ENCODE peak calls at places on chromosomes 1 and 21, in six cellular contexts. R is uterus, P is heart left ventricle, S is heart right ventricle, I is transverse colon, Q is neural progenitor cell. E is an unnamed sample. For H3K9me3, the result is how much of the 10 kb centered on the place peaks cover.

GRCh38 chr1:152036316-152037216 is at the start of gene S100A11:
- DNase-seq in R (peak), P (peak), S (peak), Q (peak), I (peak), E (no peak)

GRCh38 chr1:20981903-20982695 is 194.6 kb downstream of the EIF4G3 start:
- DNase-seq in P (no peak), I (no peak), S (no peak), R (no peak), Q (no peak), E (no peak)

GRCh38 chr1:30822966-30823581 is 65.5 kb upstream of the LAPTM5 start:
- DNase-seq in S (no peak), P (no peak), I (no peak), R (no peak), Q (no peak), E (no peak)

GRCh38 chr1:45478129-45478802 is 12.7 kb downstream of the TESK2 start:
- DNase-seq in I (no peak), S (no peak), P (no peak), Q (no peak), R (no peak), E (no peak)

GRCh38 chr21:45854702-45855247 is 126.8 kb upstream of the COL6A1 start:
- DNase-seq in Q (peak), S (no peak), P (peak), R (no peak), I (no peak), E (no peak)

GRCh38 chr1:16156848-16157495 is 1.1 kb upstream of the EPHA2 start:
- DNase-seq in I (no peak), P (no peak), Q (no peak), R (no peak), S (no peak), E (no peak)

GRCh38 chr1:43563779-43564616 is 33.3 kb downstream of the PTPRF start:
- DNase-seq in I (no peak), R (peak), P (no peak), S (no peak), Q (no peak), E (no peak)

GRCh38 chr1:94240822-94241221 is 3.4 kb upstream of the ARHGAP29 start:
- DNase-seq in R (no peak), S (no peak), I (no peak), Q (peak), P (no peak), E (no peak)

GRCh38 chr1:240091614-240092300 is at the start of gene FMN2:
- DNase-seq in P (peak), Q (peak), R (no peak), I (peak), S (no peak), E (no peak)

GRCh38 chr21:25572895-25573310 is 34.4 kb downstream of the MRPL39 start:
- DNase-seq in Q (no peak), R (no peak), S (no peak), I (no peak), P (no peak), E (no peak)

GRCh38 chr1:59150537-59151386 is 146.1 kb upstream of the FGGY start:
- DNase-seq in S (peak), R (peak), P (peak), Q (no peak), I (peak), E (no peak)

GRCh38 chr1:94462606-94463005 is 44.4 kb downstream of the ABCD3 start:
- DNase-seq in I (no peak), R (no peak), Q (no peak), P (no peak), S (no peak), E (no peak)

GRCh38 chr1:186722711-186723309 is 42.6 kb upstream of the PTGS2 start:
- DNase-seq in S (no peak), P (no peak), I (no peak), Q (peak), R (no peak), E (no peak)

GRCh38 chr1:217562229-217562878 is 68.5 kb downstream of the GPATCH2 start:
- DNase-seq in R (no peak), S (no peak), Q (no peak), I (no peak), P (no peak), E (no peak)

GRCh38 chr1:30700528-30701265 is 22.7 kb downstream of the MATN1 start:
- DNase-seq in Q (no peak), P (no peak), R (peak), I (peak), S (no peak), E (no peak)

GRCh38 chr1:53409695-53410094 is 49.5 kb upstream of the DMRTB1 start:
- DNase-seq in S (no peak), P (no peak), R (no peak), Q (no peak), I (no peak), E (no peak)

GRCh38 chr1:183812686-183813569 is 8.0 kb downstream of the RGL1 start:
- DNase-seq in Q (peak), I (no peak), P (no peak), S (no peak), R (no peak), E (no peak)

GRCh38 chr1:171881466-171881865 is 40.2 kb downstream of the DNM3 start:
- DNase-seq in Q (no peak), I (peak), P (no peak), R (no peak), S (no peak), E (no peak)

GRCh38 chr21:45373991-45374816 is 30.8 kb upstream of the COL18A1 start:
- DNase-seq in P (no peak), S (peak), I (no peak), R (peak), Q (no peak), E (no peak)

GRCh38 chr1:207833956-207834660 is 76.8 kb downstream of the CD34 start:
- DNase-seq in S (no peak), R (no peak), Q (no peak), P (no peak), I (no peak), E (no peak)

GRCh38 chr21:38837806-38838461 is 32.2 kb downstream of the ETS2 start:
- DNase-seq in Q (no peak), S (no peak), P (no peak), R (no peak), I (no peak), E (no peak)
- H3K9me3 ChIP-seq in Q (under half), S (under half), P (under half), R (under half), I (under half), E (under half)

GRCh38 chr1:6419397-6419802 is 319 bp downstream of the HES2 start:
- DNase-seq in S (no peak), P (no peak), R (no peak), I (no peak), Q (peak), E (no peak)

GRCh38 chr1:6418668-6419396 is 887 bp downstream of the HES2 start:
- DNase-seq in R (no peak), Q (peak), P (no peak), I (peak), S (no peak), E (no peak)

GRCh38 chr1:6421266-6421665 is 1.5 kb upstream of the HES2 start:
- DNase-seq in I (no peak), R (no peak), S (no peak), Q (peak), P (no peak), E (no peak)

GRCh38 chr1:6419803-6420593 is at the start of gene HES2:
- DNase-seq in P (no peak), I (peak), Q (peak), S (no peak), R (no peak), E (no peak)

DNA sequence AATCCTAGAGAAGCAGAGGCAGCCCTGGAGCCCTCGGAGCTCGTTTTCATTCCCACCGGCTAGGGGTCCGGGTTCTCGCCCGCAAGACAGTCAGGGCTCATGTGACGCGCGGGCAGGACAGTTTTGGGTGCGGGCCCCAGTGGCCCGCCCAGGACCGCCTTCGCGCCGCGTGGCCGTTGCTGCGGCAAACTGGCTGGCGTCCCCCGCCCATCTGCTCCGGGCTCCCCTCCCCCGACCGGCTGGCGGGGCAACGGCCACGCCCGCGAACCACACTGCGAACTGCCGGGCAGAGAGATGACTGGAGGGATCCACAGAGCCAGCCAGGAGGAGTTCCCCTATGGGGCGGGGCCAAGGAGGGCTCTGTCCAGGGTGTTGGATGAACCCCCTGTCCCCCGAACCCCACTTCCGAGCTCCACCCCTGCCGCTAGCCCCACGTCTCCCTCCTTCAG is 899 bp upstream of the HES2 start:
- DNase-seq in S (no peak), R (no peak), I (peak), P (no peak), Q (peak), E (no peak)
- H3K4me3 ChIP-seq in S (peak), R (no peak), I (no peak), P (peak), Q (peak), E (peak)

DNA sequence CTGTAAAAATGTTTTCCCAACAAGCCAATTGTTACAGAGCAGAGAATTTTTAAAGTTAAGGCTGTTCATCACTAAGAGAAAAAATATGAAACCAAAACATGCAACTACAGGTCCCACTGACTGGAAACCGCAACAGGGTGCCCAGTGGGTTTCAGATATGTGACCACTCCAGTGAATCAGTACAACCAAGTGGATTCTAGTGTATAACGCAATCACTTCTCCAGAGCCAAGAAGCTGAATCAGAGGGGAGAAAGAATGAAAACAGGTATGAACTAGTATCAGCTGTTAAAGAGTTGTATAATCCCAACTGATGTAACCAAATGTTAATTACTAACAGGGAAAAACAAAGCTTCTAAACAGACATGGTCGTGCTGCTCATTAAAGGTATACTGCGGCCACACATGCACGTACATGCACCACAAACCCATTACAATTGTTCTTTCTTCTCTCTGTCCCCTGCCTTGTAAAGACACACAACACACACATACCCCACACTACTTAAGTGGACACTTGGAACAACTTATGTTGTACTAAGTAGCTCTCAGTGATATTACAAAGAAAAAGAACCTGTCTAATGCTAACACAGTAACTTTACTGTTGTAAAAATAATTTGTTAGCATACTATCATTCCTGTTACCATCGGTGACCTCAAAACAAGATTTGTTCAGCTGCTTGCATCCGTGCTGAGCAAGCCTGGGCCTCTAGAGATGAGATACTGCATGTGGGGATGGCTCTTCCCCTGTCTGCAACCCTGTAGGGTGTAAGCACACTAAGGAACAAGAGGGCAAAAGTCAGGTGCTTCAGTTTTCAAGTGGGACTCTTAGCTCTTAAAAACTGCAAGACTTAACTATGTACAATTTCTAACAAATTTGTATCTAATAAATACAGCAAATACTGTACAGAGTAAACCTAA is 74.2 kb downstream of the PTPN14 start:
- DNase-seq in Q (no peak), I (no peak), P (no peak), R (no peak), S (no peak), E (no peak)
- H3K27ac ChIP-seq in Q (no peak), I (no peak), P (no peak), R (no peak), S (no peak), E (no peak)

GRCh38 chr1:49424782-49425181 is 599.0 kb downstream of the AGBL4 start:
- DNase-seq in S (no peak), Q (no peak), R (no peak), P (no peak), I (no peak), E (peak)
- H3K9me3 ChIP-seq in S (under half), Q (under half), R (under half), P (under half), I (under half), E (under half)

DNA sequence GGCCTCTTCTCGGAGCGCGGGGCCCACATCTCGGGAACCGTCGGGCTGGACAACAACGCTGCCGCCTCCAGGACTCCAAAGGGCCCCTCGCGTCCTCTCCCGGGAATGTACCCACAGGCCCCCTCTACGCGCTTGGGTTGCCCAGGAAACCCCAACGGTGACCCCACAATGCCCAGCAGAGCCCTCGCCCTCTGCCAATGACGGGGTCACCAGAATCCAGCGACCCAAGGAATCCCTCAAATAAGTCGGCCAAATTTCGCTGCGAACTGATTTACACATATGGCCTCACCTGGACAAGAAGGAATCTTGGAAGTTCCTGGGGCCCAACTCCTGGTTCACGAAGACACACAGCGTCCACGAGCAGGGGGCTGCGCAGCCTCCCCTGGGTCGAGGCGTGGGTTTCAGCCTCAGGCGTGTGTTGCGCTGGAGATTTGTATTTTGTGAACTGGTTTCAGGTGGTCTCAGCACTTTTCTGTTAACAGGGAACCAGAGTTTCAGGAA is 78.1 kb downstream of the DESI2 start:
- DNase-seq in Q (no peak), R (no peak), P (no peak), S (no peak), I (no peak), E (no peak)
- H3K4me3 ChIP-seq in Q (peak), R (peak), P (peak), S (peak), I (peak), E (no peak)

GRCh38 chr21:43331111-43331961 is 95.6 kb downstream of the SIK1 start:
- DNase-seq in P (no peak), S (no peak), Q (no peak), I (no peak), R (no peak), E (no peak)
- H3K27ac ChIP-seq in P (no peak), S (no peak), Q (no peak), I (no peak), R (no peak), E (no peak)

GRCh38 chr21:9741343-9741742 is 780.0 kb upstream of the TPTE start:
- DNase-seq in P (no peak), I (no peak), S (no peak), Q (no peak), R (no peak), E (no peak)

GRCh38 chr21:9739240-9739639 is 782.1 kb upstream of the TPTE start:
- DNase-seq in I (no peak), S (no peak), P (no peak), R (no peak), Q (no peak), E (no peak)

GRCh38 chr21:9735421-9735961 is 785.9 kb upstream of the TPTE start:
- DNase-seq in R (no peak), Q (no peak), I (no peak), S (no peak), P (no peak), E (no peak)

GRCh38 chr21:9738527-9738926 is 782.9 kb upstream of the TPTE start:
- DNase-seq in Q (no peak), S (no peak), R (no peak), P (no peak), I (no peak), E (no peak)

GRCh38 chr21:9737871-9738520 is 783.4 kb upstream of the TPTE start:
- DNase-seq in Q (no peak), R (no peak), P (no peak), S (no peak), I (no peak), E (no peak)
- H3K9me3 ChIP-seq in Q (half or more), R (under half), P (under half), S (under half), I (under half), E (under half)

GRCh38 chr1:226731257-226731893 is 7.7 kb downstream of the ITPKB start:
- DNase-seq in Q (no peak), P (no peak), R (no peak), S (no peak), I (no peak), E (no peak)
- H3K4me3 ChIP-seq in Q (no peak), P (peak), R (no peak), S (peak), I (no peak), E (no peak)